ENCODE peak calls at places on chromosomes 1 and 21, in six cellular contexts. One of them, this sample, is unnamed.

GRCh38 chr1:15323351-15323988 is 76.4 kb downstream of the FHAD1 start:
- DNase-seq in heart left ventricle: peak
- DNase-seq in endothelial cell of umbilical vein: peak
- DNase-seq in H54: peak
- DNase-seq in transverse colon: peak
- DNase-seq in lower leg skin: peak
- DNase-seq in this sample: peak

GRCh38 chr21:25561668-25562641 is 45.3 kb downstream of the MRPL39 start:
- DNase-seq in heart left ventricle: peak
- DNase-seq in endothelial cell of umbilical vein: peak
- DNase-seq in H54: peak
- DNase-seq in transverse colon: peak
- DNase-seq in lower leg skin: peak
- DNase-seq in this sample: peak

GRCh38 chr1:202143768-202144509 is 598 bp downstream of the ARL8A start:
- DNase-seq in heart left ventricle: peak
- DNase-seq in endothelial cell of umbilical vein: peak
- DNase-seq in H54: peak
- DNase-seq in transverse colon: peak
- DNase-seq in lower leg skin: no peak
- DNase-seq in this sample: no peak

GRCh38 chr21:43727571-43728466 is 8.9 kb downstream of the PDXK start:
- DNase-seq in heart left ventricle: no peak
- DNase-seq in endothelial cell of umbilical vein: no peak
- DNase-seq in H54: peak
- DNase-seq in transverse colon: no peak
- DNase-seq in lower leg skin: no peak
- DNase-seq in this sample: peak

GRCh38 chr1:82366694-82367093 is 566.0 kb downstream of the ADGRL2 start:
- DNase-seq in heart left ventricle: no peak
- DNase-seq in endothelial cell of umbilical vein: peak
- DNase-seq in H54: no peak
- DNase-seq in transverse colon: no peak
- DNase-seq in lower leg skin: no peak
- DNase-seq in this sample: no peak

GRCh38 chr1:175072131-175072941 is 4.7 kb downstream of the TNN start:
- DNase-seq in heart left ventricle: no peak
- DNase-seq in endothelial cell of umbilical vein: peak
- DNase-seq in H54: no peak
- DNase-seq in transverse colon: peak
- DNase-seq in lower leg skin: no peak
- DNase-seq in this sample: no peak

GRCh38 chr1:217431395-217431794 is 199.5 kb downstream of the GPATCH2 start:
- DNase-seq in heart left ventricle: no peak
- DNase-seq in endothelial cell of umbilical vein: no peak
- DNase-seq in H54: no peak
- DNase-seq in transverse colon: no peak
- DNase-seq in lower leg skin: no peak
- DNase-seq in this sample: no peak

GRCh38 chr1:15702722-15703550 is 18.8 kb downstream of the PLEKHM2 start:
- DNase-seq in heart left ventricle: no peak
- DNase-seq in endothelial cell of umbilical vein: peak
- DNase-seq in H54: peak
- DNase-seq in transverse colon: peak
- DNase-seq in lower leg skin: no peak
- DNase-seq in this sample: no peak

GRCh38 chr1:46522184-46522968 is 29.1 kb downstream of the KNCN start:
- DNase-seq in heart left ventricle: peak
- DNase-seq in endothelial cell of umbilical vein: no peak
- DNase-seq in H54: peak
- DNase-seq in transverse colon: peak
- DNase-seq in lower leg skin: peak
- DNase-seq in this sample: peak

GRCh38 chr1:27940297-27940696 is 5.5 kb downstream of the SMPDL3B start:
- DNase-seq in heart left ventricle: no peak
- DNase-seq in endothelial cell of umbilical vein: peak
- DNase-seq in H54: no peak
- DNase-seq in transverse colon: peak
- DNase-seq in lower leg skin: no peak
- DNase-seq in this sample: no peak

GRCh38 chr1:5369223-5369622 is 623.0 kb downstream of the NPHP4 start:
- DNase-seq in heart left ventricle: no peak
- DNase-seq in endothelial cell of umbilical vein: no peak
- DNase-seq in H54: no peak
- DNase-seq in transverse colon: no peak
- DNase-seq in lower leg skin: peak
- DNase-seq in this sample: no peak

GRCh38 chr1:62103880-62104279 is 90.8 kb upstream of the L1TD1 start:
- DNase-seq in heart left ventricle: no peak
- DNase-seq in endothelial cell of umbilical vein: no peak
- DNase-seq in H54: no peak
- DNase-seq in transverse colon: no peak
- DNase-seq in lower leg skin: no peak
- DNase-seq in this sample: no peak

GRCh38 chr1:209875510-209875909 is 47.7 kb downstream of the UTP25 start:
- DNase-seq in heart left ventricle: no peak
- DNase-seq in endothelial cell of umbilical vein: peak
- DNase-seq in H54: no peak
- DNase-seq in transverse colon: no peak
- DNase-seq in lower leg skin: no peak
- DNase-seq in this sample: peak

GRCh38 chr1:241485145-241485544 is 34.4 kb downstream of the FH start:
- DNase-seq in heart left ventricle: no peak
- DNase-seq in endothelial cell of umbilical vein: no peak
- DNase-seq in H54: no peak
- DNase-seq in transverse colon: no peak
- DNase-seq in lower leg skin: no peak
- DNase-seq in this sample: no peak

GRCh38 chr1:226719596-226720386 is 19.3 kb downstream of the ITPKB start:
- DNase-seq in heart left ventricle: no peak
- DNase-seq in endothelial cell of umbilical vein: no peak
- DNase-seq in H54: no peak
- DNase-seq in transverse colon: no peak
- DNase-seq in lower leg skin: no peak
- DNase-seq in this sample: no peak

GRCh38 chr1:196407358-196408041 is 200.7 kb downstream of the KCNT2 start:
- DNase-seq in heart left ventricle: no peak
- DNase-seq in endothelial cell of umbilical vein: peak
- DNase-seq in H54: no peak
- DNase-seq in transverse colon: no peak
- DNase-seq in lower leg skin: no peak
- DNase-seq in this sample: no peak

GRCh38 chr1:24605534-24606295 is 37.4 kb upstream of the SRRM1 start:
- DNase-seq in heart left ventricle: no peak
- DNase-seq in endothelial cell of umbilical vein: no peak
- DNase-seq in H54: no peak
- DNase-seq in transverse colon: no peak
- DNase-seq in lower leg skin: no peak
- DNase-seq in this sample: no peak

GRCh38 chr1:6612641-6613360 is 730 bp upstream of the PHF13 start:
- DNase-seq in heart left ventricle: peak
- DNase-seq in endothelial cell of umbilical vein: peak
- DNase-seq in H54: peak
- DNase-seq in transverse colon: peak
- DNase-seq in lower leg skin: peak
- DNase-seq in this sample: no peak
- TF ChIP-seq POLR2A in heart left ventricle: no peak
- TF ChIP-seq POLR2A in endothelial cell of umbilical vein: no peak
- TF ChIP-seq POLR2A in H54: peak
- TF ChIP-seq POLR2A in transverse colon: peak
- TF ChIP-seq POLR2A in lower leg skin: no peak
- TF ChIP-seq POLR2A in this sample: peak

GRCh38 chr1:63152572-63152971 is 169.8 kb upstream of the FOXD3 start:
- DNase-seq in heart left ventricle: no peak
- DNase-seq in endothelial cell of umbilical vein: no peak
- DNase-seq in H54: no peak
- DNase-seq in transverse colon: no peak
- DNase-seq in lower leg skin: no peak
- DNase-seq in this sample: no peak
- TF ChIP-seq POLR2A in heart left ventricle: no peak
- TF ChIP-seq POLR2A in endothelial cell of umbilical vein: no peak
- TF ChIP-seq POLR2A in H54: no peak
- TF ChIP-seq POLR2A in transverse colon: no peak
- TF ChIP-seq POLR2A in lower leg skin: no peak
- TF ChIP-seq POLR2A in this sample: no peak

GRCh38 chr1:31371560-31371959 is 1.3 kb downstream of the FABP3 start:
- DNase-seq in heart left ventricle: no peak
- DNase-seq in endothelial cell of umbilical vein: no peak
- DNase-seq in H54: no peak
- DNase-seq in transverse colon: no peak
- DNase-seq in lower leg skin: peak
- DNase-seq in this sample: no peak

GRCh38 chr1:31372051-31372450 is 825 bp downstream of the FABP3 start:
- DNase-seq in heart left ventricle: no peak
- DNase-seq in endothelial cell of umbilical vein: no peak
- DNase-seq in H54: no peak
- DNase-seq in transverse colon: no peak
- DNase-seq in lower leg skin: peak
- DNase-seq in this sample: no peak

GRCh38 chr1:31373897-31374486 is 1.1 kb upstream of the FABP3 start:
- DNase-seq in heart left ventricle: no peak
- DNase-seq in endothelial cell of umbilical vein: no peak
- DNase-seq in H54: no peak
- DNase-seq in transverse colon: no peak
- DNase-seq in lower leg skin: peak
- DNase-seq in this sample: no peak

GRCh38 chr1:31374511-31375196 is 1.8 kb upstream of the FABP3 start:
- DNase-seq in heart left ventricle: no peak
- DNase-seq in endothelial cell of umbilical vein: no peak
- DNase-seq in H54: peak
- DNase-seq in transverse colon: no peak
- DNase-seq in lower leg skin: peak
- DNase-seq in this sample: no peak

DNA sequence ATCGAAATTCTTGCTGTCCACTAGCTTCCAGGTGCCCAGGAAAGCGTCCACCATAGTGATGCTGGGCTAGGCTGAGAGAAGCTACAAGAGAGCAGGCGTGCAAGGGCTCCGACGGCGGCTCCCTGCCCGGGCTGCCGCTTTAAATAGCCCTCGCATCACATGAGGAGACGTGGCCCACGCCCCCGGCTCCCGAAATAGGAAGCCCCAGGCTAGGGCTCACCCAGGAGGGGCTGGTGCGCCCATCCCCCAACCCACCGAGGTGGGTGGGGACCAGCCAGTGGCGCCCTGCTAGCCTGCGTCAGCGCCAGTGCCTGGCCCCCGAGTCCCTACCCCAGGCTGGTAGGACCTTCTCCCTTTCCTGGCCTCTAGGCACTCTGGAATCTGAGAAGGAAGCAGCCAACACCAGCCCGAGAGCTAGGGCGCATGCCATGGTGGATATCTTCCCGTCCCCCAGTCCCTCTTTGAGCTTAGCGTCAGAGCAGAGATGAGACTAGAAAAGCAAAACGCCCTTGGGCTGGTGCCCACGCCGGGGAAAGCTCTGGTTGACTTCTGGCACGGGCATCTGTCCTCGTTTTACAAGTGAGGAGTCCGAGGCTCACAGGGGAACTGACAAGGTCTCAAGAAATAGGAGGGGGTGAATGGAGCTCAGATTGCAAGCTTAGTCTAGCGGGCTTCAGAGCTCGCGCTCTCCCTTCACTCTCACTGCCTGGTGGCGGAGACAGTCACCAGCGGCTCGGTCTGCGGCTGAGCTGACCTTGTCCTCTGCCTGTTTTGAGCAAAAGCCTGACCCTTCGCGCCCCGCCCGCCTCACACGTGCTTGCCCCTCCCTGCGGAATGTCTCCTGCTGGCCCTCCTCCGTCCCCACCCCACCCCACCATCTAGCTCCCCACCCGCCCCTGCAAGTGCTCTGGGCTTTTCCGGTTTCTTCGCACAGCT is at the start of gene FABP3:
- DNase-seq in heart left ventricle: peak
- DNase-seq in endothelial cell of umbilical vein: peak
- DNase-seq in H54: no peak
- DNase-seq in transverse colon: peak
- DNase-seq in lower leg skin: peak
- DNase-seq in this sample: peak
- TF ChIP-seq POLR2A in heart left ventricle: peak
- TF ChIP-seq POLR2A in endothelial cell of umbilical vein: no peak
- TF ChIP-seq POLR2A in H54: no peak
- TF ChIP-seq POLR2A in transverse colon: peak
- TF ChIP-seq POLR2A in lower leg skin: no peak
- TF ChIP-seq POLR2A in this sample: no peak

GRCh38 chr1:150561830-150562367 is 12.7 kb downstream of the ADAMTSL4 start:
- DNase-seq in heart left ventricle: peak
- DNase-seq in endothelial cell of umbilical vein: peak
- DNase-seq in H54: peak
- DNase-seq in transverse colon: peak
- DNase-seq in lower leg skin: peak
- DNase-seq in this sample: peak

GRCh38 chr1:150562384-150563339 is 13.5 kb downstream of the ADAMTSL4 start:
- DNase-seq in heart left ventricle: no peak
- DNase-seq in endothelial cell of umbilical vein: peak
- DNase-seq in H54: no peak
- DNase-seq in transverse colon: peak
- DNase-seq in lower leg skin: no peak
- DNase-seq in this sample: peak

GRCh38 chr1:150566589-150567340 is 12.6 kb downstream of the MCL1 start:
- DNase-seq in heart left ventricle: no peak
- DNase-seq in endothelial cell of umbilical vein: peak
- DNase-seq in H54: no peak
- DNase-seq in transverse colon: no peak
- DNase-seq in lower leg skin: no peak
- DNase-seq in this sample: no peak

GRCh38 chr1:150563340-150564038 is 14.3 kb downstream of the ADAMTSL4 start:
- DNase-seq in heart left ventricle: peak
- DNase-seq in endothelial cell of umbilical vein: peak
- DNase-seq in H54: no peak
- DNase-seq in transverse colon: peak
- DNase-seq in lower leg skin: no peak
- DNase-seq in this sample: peak

DNA sequence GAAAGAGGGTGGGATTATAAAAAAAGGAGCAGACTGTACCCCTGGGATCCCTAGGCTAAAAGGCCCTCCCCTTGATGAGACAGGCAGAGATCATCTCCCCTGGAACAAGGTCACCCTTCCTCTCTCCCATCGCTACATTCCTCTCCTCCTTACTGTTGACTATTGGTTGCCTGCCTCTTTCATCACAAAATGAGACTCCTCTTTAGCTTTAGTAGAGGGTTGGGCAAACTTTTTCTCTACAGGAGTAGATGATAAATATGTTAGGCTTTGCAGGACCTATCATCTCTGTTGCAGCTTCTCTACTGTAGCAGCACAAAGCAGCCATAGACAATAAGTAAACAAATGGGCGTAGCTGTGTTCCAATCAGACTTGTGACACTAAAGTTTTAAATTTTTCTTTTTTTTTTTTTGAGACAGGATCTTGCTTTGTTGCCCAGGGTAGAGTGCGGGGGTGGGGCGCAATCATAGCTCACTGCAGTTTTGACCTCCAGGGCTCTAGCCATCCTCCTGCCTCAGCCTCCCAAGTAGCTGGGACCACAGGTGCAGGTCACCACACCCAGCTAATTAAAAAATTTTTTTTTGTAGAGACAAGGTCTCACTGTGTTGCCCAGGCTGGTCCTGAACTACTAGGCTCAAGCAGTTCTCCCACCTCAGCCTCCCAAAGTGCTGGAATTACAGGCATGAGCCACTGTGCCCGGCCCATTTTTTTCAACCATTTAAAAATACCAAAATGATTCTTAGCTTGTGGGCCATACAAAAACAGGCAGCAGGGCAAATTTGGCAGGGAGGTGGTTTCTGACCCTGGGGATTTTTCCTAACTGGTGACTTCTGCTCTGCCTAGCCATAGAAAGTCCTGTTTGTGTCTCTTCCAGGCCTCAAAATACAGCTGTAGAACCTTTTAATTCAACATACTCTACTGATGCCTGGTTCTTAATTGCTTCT is 15.1 kb downstream of the MCL1 start:
- DNase-seq in heart left ventricle: no peak
- DNase-seq in endothelial cell of umbilical vein: no peak
- DNase-seq in H54: no peak
- DNase-seq in transverse colon: peak
- DNase-seq in lower leg skin: no peak
- DNase-seq in this sample: peak
- TF ChIP-seq POLR2A in heart left ventricle: no peak
- TF ChIP-seq POLR2A in endothelial cell of umbilical vein: no peak
- TF ChIP-seq POLR2A in H54: no peak
- TF ChIP-seq POLR2A in transverse colon: no peak
- TF ChIP-seq POLR2A in lower leg skin: no peak
- TF ChIP-seq POLR2A in this sample: peak